ENCODE peak calls at places on chromosomes 6 and 20, in four cellular contexts. Z is IMR-90, S is breast epithelium, N is heart left ventricle. B is an unnamed sample. For H3K36me3 and H3K27me3, the result is how much of the 10 kb centered on the place peaks cover.

GRCh38 chr20:5150226-5151076 is 23.6 kb downstream of the CDS2 start:
- DNase-seq in Z (peak), S (no peak), N (peak), B (peak)

GRCh38 chr6:118419448-118420394 is 128.4 kb upstream of the PLN start:
- DNase-seq in Z (peak), S (no peak), N (no peak), B (no peak)

GRCh38 chr6:152184573-152185157 is 377.2 kb downstream of the ESR1 start:
- DNase-seq in Z (no peak), S (no peak), N (no peak), B (no peak)

GRCh38 chr6:18328549-18328922 is 58.6 kb upstream of the RNF144B start:
- DNase-seq in Z (no peak), S (no peak), N (no peak), B (no peak)

GRCh38 chr20:41408131-41408789 is 41.6 kb upstream of the EMILIN3 start:
- DNase-seq in Z (no peak), S (no peak), N (no peak), B (peak)

GRCh38 chr6:131159578-131159977 is 24.3 kb downstream of the AKAP7 start:
- DNase-seq in Z (peak), S (no peak), N (no peak), B (no peak)

GRCh38 chr6:107655245-107655644 is 165.3 kb downstream of the SOBP start:
- DNase-seq in Z (no peak), S (no peak), N (no peak), B (no peak)

GRCh38 chr6:38192011-38192410 is 372.5 kb downstream of the ZFAND3 start:
- DNase-seq in Z (no peak), S (no peak), N (no peak), B (no peak)

GRCh38 chr6:131107166-131107565 is 28.1 kb upstream of the AKAP7 start:
- DNase-seq in Z (peak), S (no peak), N (no peak), B (no peak)

GRCh38 chr6:139732451-139732850 is 358.0 kb upstream of the CITED2 start:
- DNase-seq in Z (peak), S (peak), N (no peak), B (peak)

GRCh38 chr6:149831380-149831820 is 32.8 kb downstream of the LRP11 start:
- DNase-seq in Z (no peak), S (peak), N (no peak), B (no peak)

GRCh38 chr20:32528905-32529670 is 56.0 kb downstream of the NOL4L start:
- DNase-seq in Z (no peak), S (no peak), N (no peak), B (no peak)

GRCh38 chr6:36897629-36898028 is 11.9 kb downstream of the C6orf89 start:
- DNase-seq in Z (peak), S (no peak), N (no peak), B (no peak)

GRCh38 chr6:150091466-150091865 is 22.5 kb upstream of the ULBP3 start:
- DNase-seq in Z (no peak), S (no peak), N (no peak), B (no peak)

GRCh38 chr6:37485259-37485658 is 14.4 kb downstream of the CCDC167 start:
- DNase-seq in Z (no peak), S (no peak), N (no peak), B (no peak)

GRCh38 chr20:31673943-31674463 is 36.3 kb downstream of the COX4I2 start:
- DNase-seq in Z (no peak), S (no peak), N (no peak), B (no peak)

GRCh38 chr6:1382883-1383728 is 6.3 kb upstream of the FOXF2 start:
- DNase-seq in Z (no peak), S (no peak), N (no peak), B (no peak)

GRCh38 chr6:46053034-46053933 is 37.6 kb upstream of the CLIC5 start:
- DNase-seq in Z (no peak), S (no peak), N (peak), B (peak)

GRCh38 chr20:47334022-47334551 is 22.4 kb downstream of the ZMYND8 start:
- DNase-seq in Z (peak), S (no peak), N (no peak), B (peak)

GRCh38 chr6:7617954-7618764 is 28.2 kb downstream of the SNRNP48 start:
- DNase-seq in Z (peak), S (peak), N (no peak), B (peak)

GRCh38 chr6:36290668-36291620 is 21.1 kb downstream of the PNPLA1 start:
- DNase-seq in Z (no peak), S (no peak), N (no peak), B (no peak)

GRCh38 chr6:169618526-169619490 is 83.0 kb downstream of the WDR27 start:
- DNase-seq in Z (peak), S (no peak), N (no peak), B (no peak)

GRCh38 chr20:47662483-47663353 is 122.6 kb downstream of the SULF2 start:
- DNase-seq in Z (no peak), S (peak), N (no peak), B (no peak)

GRCh38 chr6:43970913-43971775 is 156.1 kb downstream of the MRPL14 start:
- DNase-seq in Z (peak), S (peak), N (peak), B (peak)

GRCh38 chr20:35200255-35200654 is 26.2 kb upstream of the MMP24 start:
- DNase-seq in Z (peak), S (no peak), N (no peak), B (no peak)

GRCh38 chr6:153941768-153942167 is 97.3 kb upstream of the OPRM1 start:
- DNase-seq in Z (no peak), S (no peak), N (no peak), B (no peak)

GRCh38 chr20:46206025-46206424 is 87.9 kb downstream of the CD40 start:
- DNase-seq in Z (peak), S (peak), N (peak), B (peak)

GRCh38 chr20:8722277-8722928 is 346.5 kb upstream of the PLCB4 start:
- DNase-seq in Z (peak), S (peak), N (no peak), B (no peak)

GRCh38 chr6:148240463-148240845 is 102.2 kb upstream of the SASH1 start:
- DNase-seq in Z (peak), S (no peak), N (peak), B (no peak)

GRCh38 chr6:44199883-44200282 is 16.8 kb upstream of the MYMX start:
- DNase-seq in Z (no peak), S (no peak), N (no peak), B (no peak)

GRCh38 chr20:38752029-38752428 is 3.8 kb downstream of the ACTR5 start:
- DNase-seq in Z (no peak), S (no peak), N (no peak), B (no peak)

GRCh38 chr20:38755324-38755910 is 7.2 kb downstream of the ACTR5 start:
- DNase-seq in Z (no peak), S (no peak), N (no peak), B (no peak)

GRCh38 chr20:38751360-38751976 is 3.2 kb downstream of the ACTR5 start:
- DNase-seq in Z (peak), S (no peak), N (no peak), B (no peak)

GRCh38 chr20:38757145-38757800 is 9.0 kb downstream of the ACTR5 start:
- DNase-seq in Z (no peak), S (no peak), N (no peak), B (no peak)

GRCh38 chr20:38754924-38755323 is 6.7 kb downstream of the ACTR5 start:
- DNase-seq in Z (no peak), S (no peak), N (no peak), B (no peak)
- H3K36me3 ChIP-seq in Z (under half), S (under half), N (half or more), B (under half)

GRCh38 chr20:44849712-44850111 is 35.8 kb upstream of the YWHAB start:
- DNase-seq in Z (no peak), S (no peak), N (no peak), B (no peak)
- TF ChIP-seq CTCF in Z (no peak), S (no peak), N (no peak), B (no peak)

DNA sequence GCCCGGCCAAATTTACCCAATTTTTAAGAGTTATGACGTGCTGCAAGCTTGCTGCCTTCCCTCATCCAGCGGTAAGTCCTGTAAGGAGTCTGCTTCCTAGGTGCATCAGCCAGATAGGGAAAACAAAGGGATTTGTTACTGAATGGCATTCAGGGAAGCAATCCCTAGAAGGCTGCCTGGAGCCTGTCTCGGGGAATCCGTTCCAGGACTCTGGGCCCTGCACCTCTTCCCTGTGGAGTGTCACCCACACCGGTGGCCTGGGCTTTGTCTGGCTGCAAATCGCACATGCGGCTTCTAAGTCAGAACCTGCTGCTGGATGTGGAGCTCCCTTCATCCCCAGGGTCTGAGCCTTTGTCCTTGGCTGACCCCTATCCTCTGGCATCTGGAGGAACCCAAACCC is 7.0 kb downstream of the MYT1 start:
- DNase-seq in Z (no peak), S (no peak), N (no peak), B (no peak)
- H3K27me3 ChIP-seq in Z (under half), S (under half), N (under half), B (under half)

DNA sequence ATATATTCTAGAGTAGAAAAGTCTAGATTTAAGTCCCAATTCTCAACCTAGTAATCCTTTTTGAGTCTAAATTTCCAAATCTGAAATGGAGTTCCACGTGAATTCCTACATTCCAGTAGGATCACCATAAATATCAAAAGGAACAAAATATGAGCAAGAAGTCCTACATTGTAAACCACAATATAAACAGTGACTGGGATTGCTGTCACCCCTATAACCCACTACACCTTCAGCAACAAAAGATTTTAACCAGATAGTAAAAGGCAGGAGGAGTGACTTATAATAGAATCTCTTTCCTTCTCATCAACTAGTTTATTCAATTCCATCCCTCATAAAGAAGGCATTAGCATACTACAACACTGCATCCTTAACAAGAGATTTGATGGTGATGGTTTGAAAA is 210.6 kb downstream of the KIF16B start:
- DNase-seq in Z (no peak), S (no peak), N (no peak), B (no peak)
- H3K36me3 ChIP-seq in Z (under half), S (under half), N (under half), B (under half)

DNA sequence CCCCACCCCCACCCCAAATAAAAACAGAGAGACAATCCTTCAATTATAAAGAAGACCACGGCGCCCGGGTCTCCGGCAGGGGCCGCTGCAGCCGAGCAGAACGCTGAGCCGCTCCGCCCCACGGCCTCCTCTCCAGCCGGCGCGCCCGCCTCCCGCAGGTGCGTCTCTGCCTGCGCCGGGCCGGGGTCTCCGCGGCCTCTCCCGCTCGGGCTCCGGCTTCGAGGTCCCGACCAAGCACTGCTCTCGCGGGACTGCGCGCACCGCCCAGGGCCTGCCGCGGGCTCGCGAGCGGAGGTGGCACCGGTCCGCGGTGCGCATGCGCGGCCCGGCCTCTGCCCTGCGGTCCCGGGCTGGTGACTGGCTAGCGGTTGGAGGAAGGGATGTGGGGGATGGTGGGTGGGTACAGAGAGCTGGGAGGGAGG is 241 bp upstream of the SIRT5 start:
- DNase-seq in Z (peak), S (peak), N (peak), B (peak)
- TF ChIP-seq CTCF in Z (peak), S (no peak), N (peak), B (peak)

GRCh38 chr20:36235892-36236785 is at the start of gene AAR2:
- DNase-seq in Z (peak), S (peak), N (peak), B (peak)
- H3K27me3 ChIP-seq in Z (under half), S (under half), N (under half), B (under half)

DNA sequence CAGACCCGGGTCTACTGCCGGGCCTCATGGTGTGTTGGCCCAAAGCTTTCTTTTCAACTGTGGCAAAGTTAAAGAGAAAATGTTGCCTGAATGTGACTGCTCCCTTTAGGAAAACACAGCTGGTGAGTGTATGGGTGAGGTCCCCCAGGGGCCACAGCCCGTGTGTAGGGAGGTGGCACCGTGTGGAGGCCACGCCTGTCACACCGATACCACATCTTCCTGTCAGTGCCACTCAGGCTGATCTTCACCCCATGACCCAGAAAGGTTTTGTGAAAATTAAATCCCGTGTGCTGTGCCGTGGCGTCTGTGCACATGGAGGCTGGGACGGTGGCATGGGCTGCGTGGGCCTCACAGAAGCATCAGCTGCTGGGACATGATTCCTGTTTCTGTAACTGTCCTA is 10.7 kb upstream of the ADRM1 start:
- DNase-seq in Z (no peak), S (no peak), N (no peak), B (no peak)
- H3K36me3 ChIP-seq in Z (under half), S (under half), N (half or more), B (under half)

GRCh38 chr6:31728767-31729514 is at the start of gene DDAH2:
- DNase-seq in Z (no peak), S (no peak), N (no peak), B (no peak)
- TF ChIP-seq CTCF in Z (no peak), S (no peak), N (peak), B (no peak)

GRCh38 chr20:22583773-22584629 is at the start of gene FOXA2:
- DNase-seq in Z (no peak), S (no peak), N (no peak), B (no peak)
- H3K27me3 ChIP-seq in Z (half or more), S (half or more), N (half or more), B (half or more)

DNA sequence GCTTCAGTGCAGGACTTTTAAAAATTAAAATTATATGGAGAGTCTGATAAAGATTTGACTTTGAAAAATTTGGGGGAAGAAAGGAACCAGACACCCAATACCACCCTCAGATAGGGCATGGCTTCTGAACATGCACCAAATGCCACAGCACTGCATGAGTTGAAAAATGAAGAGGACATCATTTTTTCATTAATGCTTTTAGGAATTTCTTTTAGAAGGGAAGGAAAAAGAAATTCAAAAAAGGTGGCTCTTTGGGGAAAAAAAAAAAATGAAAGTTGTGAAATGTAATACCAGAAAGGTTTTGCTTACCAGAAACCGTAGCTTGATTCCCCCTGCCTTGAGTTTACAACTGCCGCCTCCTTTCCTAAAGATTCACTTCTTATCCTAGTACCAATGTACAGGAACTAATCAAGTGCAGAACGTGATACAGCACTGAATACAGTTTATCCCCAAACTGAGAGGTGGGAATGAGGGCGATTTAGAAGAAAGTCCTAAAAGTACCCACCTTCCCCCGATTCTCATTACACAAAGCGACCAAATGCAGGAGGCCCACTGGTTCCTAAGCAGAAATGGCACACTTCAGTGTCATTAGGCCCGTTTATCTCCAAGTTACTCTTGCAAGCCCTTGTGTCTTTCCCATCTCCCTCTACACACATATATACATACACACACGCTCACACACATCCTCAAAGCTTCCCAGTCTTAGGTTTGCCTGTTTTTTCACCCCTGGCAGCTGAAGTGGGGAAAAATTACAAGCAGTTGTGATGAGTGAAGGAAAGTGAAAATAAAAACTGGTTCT is 2.8 kb downstream of the PPP1R10 start:
- DNase-seq in Z (no peak), S (no peak), N (no peak), B (no peak)
- H3K36me3 ChIP-seq in Z (under half), S (under half), N (under half), B (under half)

B was measured in gastrocnemius medialis.